ENCODE peak calls at places on chromosomes 7 and 10, in ten cellular contexts. Q is upper lobe of right lung, S is lower lobe of right lung, Y is cardiac muscle cell, Z is Panc1, I is thyroid gland, D is left ventricle myocardium inferior, E is heart right ventricle, F is Caco-2, V is mammary epithelial cell. O is an unnamed sample. For H3K36me3 and H3K4me1, the result is how much of the 10 kb centered on the place peaks cover.

GRCh38 chr7:117269417-117269816 is 53.4 kb downstream of the WNT2 start:
- DNase-seq in Y (no peak), E (no peak), I (no peak), Q (no peak), S (no peak), D (no peak), F (no peak), V (peak), Z (peak), O (no peak)

GRCh38 chr7:114703677-114704076 is 218.2 kb upstream of the MDFIC start:
- DNase-seq in Q (no peak), Y (no peak), V (peak), F (no peak), S (no peak), I (no peak), D (no peak), Z (no peak), E (no peak), O (no peak)

GRCh38 chr7:86653919-86654659 is 10.4 kb downstream of the GRM3 start:
- DNase-seq in Q (peak), V (no peak), E (peak), I (peak), D (no peak), F (no peak), Y (peak), S (peak), Z (no peak), O (peak)

GRCh38 chr10:119233123-119233820 is 25.9 kb downstream of the GRK5 start:
- DNase-seq in E (no peak), V (no peak), D (no peak), I (no peak), S (no peak), Z (no peak), F (no peak), Y (no peak), Q (no peak), O (no peak)

GRCh38 chr10:33506838-33507661 is 172.6 kb upstream of the NRP1 start:
- DNase-seq in Q (no peak), F (no peak), D (no peak), I (no peak), E (no peak), Y (no peak), S (no peak), Z (no peak), V (peak), O (no peak)

GRCh38 chr10:29948971-29949370 is 110.4 kb downstream of the JCAD start:
- DNase-seq in Y (peak), S (no peak), Q (no peak), E (no peak), Z (no peak), F (no peak), I (peak), V (peak), D (no peak), O (no peak)

GRCh38 chr7:48511021-48511579 is 339.8 kb downstream of the ABCA13 start:
- DNase-seq in S (no peak), Q (no peak), F (no peak), Z (no peak), D (no peak), E (no peak), I (no peak), Y (no peak), V (peak), O (no peak)

GRCh38 chr10:77422491-77423338 is 214.9 kb downstream of the KCNMA1 start:
- DNase-seq in I (no peak), E (no peak), S (no peak), Z (no peak), Y (no peak), F (no peak), D (no peak), V (no peak), Q (no peak), O (peak)

GRCh38 chr7:24788956-24789576 is 31.8 kb upstream of the GSDME start:
- DNase-seq in D (no peak), I (no peak), E (no peak), Y (no peak), Q (no peak), F (no peak), S (no peak), V (peak), Z (no peak), O (no peak)

GRCh38 chr7:1611708-1612241 is 41.9 kb upstream of the PSMG3 start:
- DNase-seq in I (no peak), F (no peak), S (no peak), D (no peak), Y (no peak), Q (no peak), E (no peak), V (peak), Z (no peak), O (no peak)

GRCh38 chr10:57664815-57665214 is 602.9 kb downstream of the IPMK start:
- DNase-seq in F (no peak), E (no peak), I (no peak), D (no peak), Y (no peak), Z (no peak), S (no peak), V (no peak), Q (no peak), O (no peak)

GRCh38 chr7:117020605-117021002 is 67.3 kb downstream of the ST7 start:
- DNase-seq in D (no peak), S (no peak), E (no peak), I (no peak), F (no peak), V (peak), Y (peak), Q (no peak), Z (no peak), O (no peak)

GRCh38 chr7:51019891-51020855 is 237.5 kb upstream of the GRB10 start:
- DNase-seq in E (no peak), D (no peak), F (no peak), Z (no peak), Q (peak), V (no peak), I (no peak), S (no peak), Y (no peak), O (peak)

GRCh38 chr7:129389829-129390228 is 44.4 kb upstream of the STRIP2 start:
- DNase-seq in S (no peak), Y (no peak), E (no peak), Z (no peak), Q (no peak), D (no peak), F (no peak), V (no peak), I (no peak), O (no peak)

GRCh38 chr7:5479133-5479745 is 55.6 kb upstream of the TNRC18 start:
- DNase-seq in S (no peak), Z (no peak), E (no peak), Q (no peak), Y (no peak), D (no peak), I (no peak), V (no peak), F (no peak), O (no peak)

GRCh38 chr7:50921114-50921513 is 138.4 kb upstream of the GRB10 start:
- DNase-seq in Y (no peak), F (no peak), E (no peak), Q (no peak), D (no peak), V (peak), S (no peak), Z (no peak), I (no peak), O (peak)

GRCh38 chr7:155481764-155482163 is 23.8 kb downstream of the EN2 start:
- DNase-seq in Q (no peak), E (no peak), I (no peak), Y (no peak), D (no peak), V (no peak), Z (no peak), F (no peak), S (no peak), O (peak)

GRCh38 chr10:122113161-122113944 is 124.4 kb downstream of the TACC2 start:
- DNase-seq in D (peak), S (peak), V (peak), Z (no peak), Q (peak), I (peak), E (peak), Y (peak), F (peak), O (peak)

GRCh38 chr7:7554647-7555575 is 11.8 kb upstream of the MIOS start:
- DNase-seq in S (no peak), F (no peak), Q (no peak), Z (no peak), D (no peak), Y (no peak), V (no peak), I (no peak), E (no peak), O (no peak)

GRCh38 chr10:109922353-109922975 is 847 bp downstream of the XPNPEP1 start:
- DNase-seq in E (no peak), V (no peak), I (no peak), F (no peak), D (no peak), Y (peak), Q (no peak), Z (no peak), S (no peak), O (no peak)

GRCh38 chr10:131033166-131034085 is 278.1 kb downstream of the TCERG1L start:
- DNase-seq in Q (no peak), Z (no peak), I (no peak), S (no peak), F (no peak), V (no peak), Y (no peak), E (no peak), D (no peak), O (no peak)

GRCh38 chr7:84813376-84813775 is 373.5 kb downstream of the SEMA3D start:
- DNase-seq in S (no peak), I (no peak), Q (no peak), Z (no peak), F (no peak), V (peak), D (no peak), Y (no peak), E (no peak), O (no peak)

GRCh38 chr7:3438352-3438751 is 137.3 kb downstream of the SDK1 start:
- DNase-seq in S (no peak), V (no peak), Z (no peak), Y (peak), F (no peak), D (no peak), E (no peak), I (no peak), Q (no peak), O (no peak)

GRCh38 chr10:13668126-13668525 is 81.4 kb downstream of the PRPF18 start:
- DNase-seq in S (no peak), F (no peak), E (no peak), I (no peak), Y (no peak), Z (no peak), D (no peak), V (no peak), Q (no peak), O (no peak)

GRCh38 chr10:9268176-9268575 is 1213.7 kb downstream of the GATA3 start:
- DNase-seq in E (no peak), S (no peak), D (no peak), Z (no peak), F (no peak), Y (no peak), V (no peak), Q (no peak), I (no peak), O (no peak)

GRCh38 chr7:157151626-157152339 is 13.1 kb downstream of the UBE3C start:
- DNase-seq in Y (no peak), I (no peak), Z (no peak), V (no peak), F (no peak), S (no peak), Q (no peak), E (no peak), D (no peak), O (no peak)

DNA sequence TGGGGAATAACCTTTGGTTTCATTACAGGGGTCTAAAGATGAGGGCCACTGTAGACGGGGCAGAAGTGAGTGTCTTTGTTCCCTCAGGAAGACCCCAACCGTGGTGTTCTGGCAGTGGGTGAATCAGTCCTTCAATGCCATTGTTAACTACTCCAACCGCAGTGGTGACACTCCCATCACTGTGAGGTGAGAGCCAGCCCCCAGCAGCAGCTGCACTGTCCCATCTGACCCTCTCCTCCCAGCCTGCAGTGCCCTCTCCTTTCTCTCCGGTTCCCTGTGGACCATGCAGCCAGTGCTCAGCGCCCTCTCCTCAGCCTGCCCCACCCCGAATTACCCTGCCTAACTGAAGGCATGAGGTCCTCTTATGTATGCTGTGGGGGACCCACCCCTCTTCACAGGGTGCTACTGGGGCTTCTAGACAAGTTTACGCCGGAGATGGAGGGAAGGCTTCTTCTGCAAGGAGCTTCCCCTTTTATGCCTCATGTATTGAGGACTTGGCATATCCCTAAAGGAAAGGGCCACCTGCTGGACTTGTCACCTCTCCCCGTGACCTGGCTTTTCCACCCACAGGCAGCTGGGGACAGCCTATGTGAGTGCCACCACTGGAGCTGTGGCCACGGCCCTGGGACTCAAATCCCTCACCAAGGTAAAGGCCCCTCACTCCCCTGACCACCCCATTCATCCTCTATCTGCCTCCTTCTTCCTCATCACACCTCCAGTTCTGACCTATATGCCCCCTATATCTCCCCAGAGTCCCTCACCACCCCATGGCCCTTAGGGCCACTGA is 5.1 kb downstream of the SFXN3 start:
- DNase-seq in D (no peak), F (no peak), S (no peak), Z (no peak), Y (no peak), E (no peak), I (no peak), Q (no peak), V (no peak), O (no peak)
- H3K36me3 ChIP-seq in D (half or more), F (under half), S (half or more), Z (under half), Y (under half), E (half or more), I (under half), Q (half or more), V (under half), O (under half)

DNA sequence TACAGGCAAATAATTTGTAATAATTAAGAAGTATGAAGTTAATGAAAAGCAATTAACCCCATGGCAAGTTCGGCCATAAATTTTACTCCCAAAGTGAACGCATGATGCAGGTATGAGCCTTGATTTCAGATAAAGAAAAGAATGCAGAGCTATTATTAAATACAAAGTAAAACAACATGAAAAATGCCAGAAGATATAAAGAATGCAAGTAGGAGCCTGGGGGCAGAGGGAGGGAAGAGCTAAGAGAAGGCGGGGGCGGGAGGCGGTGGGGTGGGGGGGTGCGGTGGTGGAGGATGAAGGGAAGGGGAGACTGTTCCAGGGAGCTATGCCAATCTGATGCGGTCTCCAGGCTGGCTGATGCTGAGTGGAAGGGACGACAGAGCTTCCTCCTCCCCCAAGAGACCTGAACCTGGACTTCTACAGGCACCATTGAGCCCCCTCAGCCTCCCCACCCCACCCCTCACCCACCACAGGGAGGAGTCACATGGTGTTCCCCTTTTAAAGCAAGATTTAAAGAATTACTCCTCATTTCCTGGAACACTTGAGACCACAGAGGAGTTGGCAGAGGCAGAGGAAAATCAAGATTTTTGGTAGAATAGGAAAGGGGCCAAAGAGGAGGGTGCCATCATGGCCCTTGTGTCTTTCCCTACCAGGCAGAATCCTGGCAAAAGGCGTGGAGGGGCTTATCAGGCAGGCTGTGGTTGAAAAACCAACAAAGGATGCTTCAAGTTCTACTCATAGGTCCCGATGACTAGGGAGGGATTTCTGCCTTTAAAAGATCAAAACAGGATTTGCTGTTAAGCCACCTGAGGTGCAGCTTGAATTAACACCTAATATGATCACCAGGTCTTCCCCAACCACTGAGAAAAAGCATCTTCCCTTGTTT is 45.4 kb downstream of the BPGM start:
- DNase-seq in Z (no peak), D (no peak), E (no peak), S (no peak), V (peak), Y (no peak), Q (no peak), I (no peak), F (no peak), O (no peak)
- H3K4me1 ChIP-seq in Z (under half), D (under half), E (under half), S (under half), V (under half), Y (under half), Q (under half), I (under half), F (under half), O (under half)

DNA sequence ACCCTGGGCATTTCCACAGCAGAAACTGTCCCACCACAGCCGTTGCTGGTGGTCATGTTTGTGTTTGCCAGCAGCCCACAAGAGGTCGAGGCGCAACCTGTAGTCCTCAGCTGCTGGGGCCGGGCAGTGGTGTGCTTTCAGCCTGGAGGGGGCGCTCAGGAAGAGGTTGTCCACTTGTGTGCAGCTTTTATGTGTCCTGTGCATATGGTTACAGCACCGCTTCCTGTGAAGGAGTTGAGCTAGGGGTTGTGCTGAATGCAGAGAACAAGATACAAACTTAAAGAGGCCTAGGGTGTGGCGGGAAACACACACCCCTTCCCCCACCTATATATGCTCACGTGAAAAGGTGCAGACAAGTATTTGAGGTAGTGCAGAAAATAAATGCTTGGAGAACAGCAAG is 29.5 kb upstream of the PFKFB3 start:
- DNase-seq in D (no peak), Y (peak), V (no peak), Z (no peak), E (no peak), Q (no peak), F (no peak), I (no peak), S (no peak), O (no peak)
- TF ChIP-seq CTCF in D (peak), Y (peak), V (no peak), Z (no peak), E (peak), Q (peak), F (no peak), I (no peak), S (peak), O (no peak)

DNA sequence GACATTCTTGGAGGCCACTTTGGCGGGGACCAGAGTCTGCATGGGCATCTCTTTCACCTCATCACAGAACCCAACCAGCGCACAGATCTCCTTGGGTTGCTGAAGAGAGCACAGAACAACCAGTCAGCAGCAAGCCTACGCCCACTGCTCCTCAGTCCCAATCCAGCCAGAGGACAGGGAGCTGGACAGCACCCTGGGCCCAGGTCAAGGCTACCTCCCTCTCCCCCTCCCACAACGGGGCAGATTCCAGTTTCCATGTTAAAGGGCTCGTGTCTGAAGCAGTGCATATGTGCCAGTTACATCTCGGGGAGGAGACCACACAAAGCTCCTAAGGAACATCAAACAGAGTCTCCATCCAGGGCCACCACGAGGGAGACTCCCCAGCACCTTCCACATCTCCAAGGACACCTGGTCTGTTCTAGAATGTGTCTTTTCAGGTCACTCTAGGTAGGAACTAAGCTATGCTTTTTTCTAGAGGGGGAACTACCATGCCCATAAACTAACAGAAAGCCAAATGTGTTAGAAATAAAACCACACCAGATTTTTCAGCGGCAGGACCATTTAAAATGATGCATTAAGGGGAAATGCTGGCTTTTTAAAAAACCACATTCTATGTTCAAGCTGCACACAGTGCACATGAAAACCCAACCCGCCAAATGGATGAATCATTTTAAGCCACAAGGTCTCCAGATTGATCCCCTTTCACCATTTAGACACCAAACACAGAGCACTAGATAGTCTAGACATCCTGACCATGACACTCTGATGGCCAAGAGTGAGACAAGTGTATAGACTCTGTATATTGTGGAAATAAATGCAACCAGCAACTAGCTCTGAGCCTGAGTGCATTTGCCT is 28.9 kb downstream of the PSAP start:
- DNase-seq in I (no peak), Y (no peak), E (no peak), V (no peak), S (no peak), Z (no peak), D (no peak), F (no peak), Q (no peak), O (no peak)
- H3K36me3 ChIP-seq in I (half or more), Y (half or more), E (half or more), V (under half), S (half or more), Z (half or more), D (half or more), F (under half), Q (half or more), O (under half)

GRCh38 chr10:62075414-62075813 is 173.9 kb downstream of the ARID5B start:
- DNase-seq in D (no peak), Y (no peak), I (no peak), Z (no peak), F (no peak), E (no peak), S (no peak), Q (no peak), V (no peak), O (no peak)

GRCh38 chr10:62075912-62076311 is 174.4 kb downstream of the ARID5B start:
- DNase-seq in F (no peak), Y (no peak), Z (no peak), I (no peak), Q (no peak), E (no peak), D (no peak), S (no peak), V (no peak), O (no peak)

GRCh38 chr10:62072901-62073300 is 171.4 kb downstream of the ARID5B start:
- DNase-seq in Q (no peak), Y (no peak), V (no peak), Z (no peak), S (no peak), I (no peak), F (no peak), E (no peak), D (no peak), O (no peak)

GRCh38 chr10:62071846-62072281 is 170.4 kb downstream of the ARID5B start:
- DNase-seq in I (no peak), Q (no peak), Z (no peak), Y (no peak), F (no peak), S (no peak), E (no peak), D (no peak), V (no peak), O (no peak)

DNA sequence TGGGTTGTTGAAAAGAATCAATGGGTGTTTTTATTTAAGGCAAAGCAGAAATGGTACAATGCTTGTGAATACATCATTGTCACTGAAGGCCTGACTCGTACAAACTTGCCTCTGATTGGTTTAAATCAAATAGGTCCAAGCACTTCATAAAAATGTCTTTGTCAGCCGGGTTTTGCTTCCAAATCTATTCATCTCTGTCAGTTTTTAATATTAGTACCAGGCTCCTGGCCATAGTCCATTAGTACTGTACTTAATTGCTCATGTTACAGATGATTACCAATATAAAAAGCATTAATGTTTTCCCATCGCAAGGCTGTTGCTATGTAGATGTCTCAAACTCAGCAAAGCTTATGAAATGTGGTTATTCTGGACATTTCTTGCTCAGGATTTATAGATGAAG is 171.9 kb downstream of the ARID5B start:
- DNase-seq in V (no peak), E (no peak), Y (no peak), I (no peak), F (no peak), D (no peak), Q (no peak), S (no peak), Z (no peak), O (no peak)
- H3K4me1 ChIP-seq in V (under half), E (half or more), Y (under half), I (under half), F (under half), D (half or more), Q (under half), S (under half), Z (under half), O (under half)

O was measured in pancreas.